ENCODE peak calls at places on chromosome 2, in four cellular contexts. One of them, this sample, is unnamed.

GRCh38 chr2:166610180-166610919 is 116.3 kb upstream of the SCN7A start:
- DNase-seq in kidney epithelial cell: no peak
- DNase-seq in skeletal muscle cell: no peak
- DNase-seq in NCI-H1105: no peak
- DNase-seq in this sample: no peak

GRCh38 chr2:232699110-232699509 is 2.0 kb downstream of the GIGYF2 start:
- DNase-seq in kidney epithelial cell: no peak
- DNase-seq in skeletal muscle cell: no peak
- DNase-seq in NCI-H1105: no peak
- DNase-seq in this sample: peak

GRCh38 chr2:234178309-234179030 is 128.0 kb downstream of the SPP2 start:
- DNase-seq in kidney epithelial cell: no peak
- DNase-seq in skeletal muscle cell: no peak
- DNase-seq in NCI-H1105: no peak
- DNase-seq in this sample: peak

GRCh38 chr2:235218486-235218907 is 266.7 kb downstream of the SH3BP4 start:
- DNase-seq in kidney epithelial cell: no peak
- DNase-seq in skeletal muscle cell: no peak
- DNase-seq in NCI-H1105: no peak
- DNase-seq in this sample: no peak

GRCh38 chr2:65749549-65749948 is 317.1 kb upstream of the SPRED2 start:
- DNase-seq in kidney epithelial cell: peak
- DNase-seq in skeletal muscle cell: peak
- DNase-seq in NCI-H1105: no peak
- DNase-seq in this sample: no peak

GRCh38 chr2:86368181-86368824 is 30.9 kb upstream of the REEP1 start:
- DNase-seq in kidney epithelial cell: no peak
- DNase-seq in skeletal muscle cell: peak
- DNase-seq in NCI-H1105: peak
- DNase-seq in this sample: peak

GRCh38 chr2:156541229-156541628 is 105.0 kb downstream of the GPD2 start:
- DNase-seq in kidney epithelial cell: no peak
- DNase-seq in skeletal muscle cell: no peak
- DNase-seq in NCI-H1105: no peak
- DNase-seq in this sample: no peak

GRCh38 chr2:213002383-213002782 is 149.0 kb downstream of the IKZF2 start:
- DNase-seq in kidney epithelial cell: no peak
- DNase-seq in skeletal muscle cell: no peak
- DNase-seq in NCI-H1105: no peak
- DNase-seq in this sample: no peak

GRCh38 chr2:176931588-176932563 is 280.7 kb upstream of the HNRNPA3 start:
- DNase-seq in kidney epithelial cell: peak
- DNase-seq in skeletal muscle cell: peak
- DNase-seq in NCI-H1105: no peak
- DNase-seq in this sample: peak

GRCh38 chr2:47065771-47066380 is 89.2 kb downstream of the STPG4 start:
- DNase-seq in kidney epithelial cell: peak
- DNase-seq in skeletal muscle cell: peak
- DNase-seq in NCI-H1105: no peak
- DNase-seq in this sample: peak

GRCh38 chr2:148877403-148877740 is 2.3 kb downstream of the KIF5C start:
- DNase-seq in kidney epithelial cell: no peak
- DNase-seq in skeletal muscle cell: no peak
- DNase-seq in NCI-H1105: no peak
- DNase-seq in this sample: no peak

GRCh38 chr2:234949762-234950434 is 1.9 kb upstream of the SH3BP4 start:
- DNase-seq in kidney epithelial cell: peak
- DNase-seq in skeletal muscle cell: peak
- DNase-seq in NCI-H1105: no peak
- DNase-seq in this sample: peak

GRCh38 chr2:101737478-101738240 is 40.2 kb downstream of the MAP4K4 start:
- DNase-seq in kidney epithelial cell: peak
- DNase-seq in skeletal muscle cell: no peak
- DNase-seq in NCI-H1105: no peak
- DNase-seq in this sample: peak

GRCh38 chr2:101463885-101464653 is 10.8 kb downstream of the RFX8 start:
- DNase-seq in kidney epithelial cell: no peak
- DNase-seq in skeletal muscle cell: peak
- DNase-seq in NCI-H1105: no peak
- DNase-seq in this sample: peak

GRCh38 chr2:11738589-11739436 is 7.6 kb upstream of the LPIN1 start:
- DNase-seq in kidney epithelial cell: no peak
- DNase-seq in skeletal muscle cell: peak
- DNase-seq in NCI-H1105: no peak
- DNase-seq in this sample: peak

GRCh38 chr2:109529532-109530449 is 84.0 kb downstream of the SEPTIN10 start:
- DNase-seq in kidney epithelial cell: no peak
- DNase-seq in skeletal muscle cell: no peak
- DNase-seq in NCI-H1105: no peak
- DNase-seq in this sample: no peak

GRCh38 chr2:146579154-146579930 is 1265.5 kb upstream of the ACVR2A start:
- DNase-seq in kidney epithelial cell: no peak
- DNase-seq in skeletal muscle cell: peak
- DNase-seq in NCI-H1105: no peak
- DNase-seq in this sample: peak

GRCh38 chr2:158006961-158007664 is 94.6 kb upstream of the UPP2 start:
- DNase-seq in kidney epithelial cell: no peak
- DNase-seq in skeletal muscle cell: no peak
- DNase-seq in NCI-H1105: no peak
- DNase-seq in this sample: no peak

GRCh38 chr2:10196948-10197717 is 74.6 kb downstream of the RRM2 start:
- DNase-seq in kidney epithelial cell: no peak
- DNase-seq in skeletal muscle cell: no peak
- DNase-seq in NCI-H1105: no peak
- DNase-seq in this sample: no peak

GRCh38 chr2:118061135-118061955 is 26.9 kb upstream of the INSIG2 start:
- DNase-seq in kidney epithelial cell: no peak
- DNase-seq in skeletal muscle cell: peak
- DNase-seq in NCI-H1105: no peak
- DNase-seq in this sample: peak

GRCh38 chr2:20065885-20066602 is 14.6 kb upstream of the LAPTM4A start:
- DNase-seq in kidney epithelial cell: peak
- DNase-seq in skeletal muscle cell: peak
- DNase-seq in NCI-H1105: peak
- DNase-seq in this sample: peak

GRCh38 chr2:57868619-57869139 is 177.9 kb upstream of the VRK2 start:
- DNase-seq in kidney epithelial cell: no peak
- DNase-seq in skeletal muscle cell: no peak
- DNase-seq in NCI-H1105: no peak
- DNase-seq in this sample: no peak

GRCh38 chr2:65053199-65053598 is 3.0 kb upstream of the CEP68 start:
- DNase-seq in kidney epithelial cell: no peak
- DNase-seq in skeletal muscle cell: no peak
- DNase-seq in NCI-H1105: no peak
- DNase-seq in this sample: no peak

GRCh38 chr2:229220254-229220653 is 50.8 kb downstream of the PID1 start:
- DNase-seq in kidney epithelial cell: no peak
- DNase-seq in skeletal muscle cell: no peak
- DNase-seq in NCI-H1105: no peak
- DNase-seq in this sample: peak

GRCh38 chr2:239926587-239927234 is 98.4 kb downstream of the NDUFA10 start:
- DNase-seq in kidney epithelial cell: no peak
- DNase-seq in skeletal muscle cell: no peak
- DNase-seq in NCI-H1105: no peak
- DNase-seq in this sample: no peak

GRCh38 chr2:205903549-205904129 is 182.3 kb downstream of the INO80D start:
- DNase-seq in kidney epithelial cell: no peak
- DNase-seq in skeletal muscle cell: no peak
- DNase-seq in NCI-H1105: no peak
- DNase-seq in this sample: peak